ENCODE peak calls at places on chromosomes 3 and 15, in seven cellular contexts. X, V, P, U, J, K and O are unnamed samples.

GRCh38 chr3:107813066-107813465 is 277.8 kb downstream of the CD47 start:
- DNase-seq in J (no peak), V (no peak), P (peak; percentile 12), K (no peak), X (no peak), U (no peak), O (no peak)

GRCh38 chr15:69524850-69525249 is 72.2 kb downstream of the RPLP1 start:
- DNase-seq in U (no peak), J (no peak), V (no peak), P (no peak), X (no peak), K (no peak), O (no peak)

GRCh38 chr15:70597056-70597603 is 166.2 kb downstream of the UACA start:
- DNase-seq in U (no peak), J (no peak), P (peak; percentile 15), X (no peak), V (no peak), K (no peak), O (no peak)

GRCh38 chr15:37616215-37616614 is 318.2 kb upstream of the TMCO5A start:
- DNase-seq in P (no peak), U (no peak), X (no peak), K (no peak), J (no peak), V (no peak), O (no peak)

GRCh38 chr3:160141485-160142185 is 83.6 kb upstream of the C3orf80 start:
- DNase-seq in X (no peak), P (no peak), U (no peak), K (no peak), J (no peak), V (no peak), O (peak; percentile 75)

GRCh38 chr15:92079047-92079446 is 225.5 kb downstream of the SLCO3A1 start:
- DNase-seq in J (peak; percentile 59), K (peak; percentile 24), X (peak; percentile 34), V (no peak), U (no peak), P (peak; percentile 35), O (no peak)

GRCh38 chr15:88454867-88455810 is 12.0 kb downstream of the MRPL46 start:
- DNase-seq in X (peak; percentile 87), K (peak; percentile 68), P (peak; percentile 92), V (peak; percentile 23), U (peak; percentile 55), J (peak; percentile 70), O (no peak)

GRCh38 chr15:68114356-68114755 is 60.2 kb downstream of the PIAS1 start:
- DNase-seq in J (peak; percentile 16), U (no peak), X (no peak), K (no peak), P (peak; percentile 68), V (peak; percentile 26), O (no peak)

GRCh38 chr3:59069838-59070237 is 20.0 kb upstream of the CFAP20DC start:
- DNase-seq in K (peak; percentile 49), U (no peak), P (no peak), X (no peak), V (no peak), J (no peak), O (no peak)

GRCh38 chr3:136728434-136728833 is 23.7 kb downstream of the STAG1 start:
- DNase-seq in P (peak; percentile 35), V (no peak), X (no peak), J (no peak), U (no peak), K (no peak), O (no peak)
- H3K4me3 ChIP-seq in P (peak overlapping the region; percentile 64), V (no peak overlapping the region), X (no peak overlapping the region), J (no peak overlapping the region), U (no peak overlapping the region), K (no peak overlapping the region), O (peak overlapping the region; percentile 30)

DNA sequence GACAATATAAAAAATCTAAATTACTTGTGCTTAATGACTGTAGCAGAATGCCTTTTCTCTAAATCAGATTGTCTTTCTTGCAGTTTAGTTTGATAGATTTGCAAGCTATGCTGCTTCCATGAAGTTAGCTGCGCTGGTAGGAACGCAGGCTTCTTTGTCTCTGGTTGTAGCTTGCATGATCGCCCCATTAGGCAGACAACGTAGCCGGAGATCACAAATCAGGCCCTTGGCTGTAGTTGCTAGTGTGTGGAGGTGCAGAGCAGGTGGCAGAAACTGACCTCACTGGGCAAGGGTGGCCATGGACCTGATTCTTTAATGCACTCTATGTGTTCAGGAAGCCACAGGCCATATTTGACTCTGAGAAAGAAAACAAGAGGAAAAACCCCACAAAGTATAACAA is 6.2 kb downstream of the ZIC1 start:
- DNase-seq in K (no peak), J (no peak), X (peak; percentile 73), V (no peak), P (no peak), U (no peak), O (no peak)
- H3K4me3 ChIP-seq in K (no peak overlapping the region), J (no peak overlapping the region), X (no peak overlapping the region), V (no peak overlapping the region), P (no peak overlapping the region), U (no peak overlapping the region), O (no peak overlapping the region)

DNA sequence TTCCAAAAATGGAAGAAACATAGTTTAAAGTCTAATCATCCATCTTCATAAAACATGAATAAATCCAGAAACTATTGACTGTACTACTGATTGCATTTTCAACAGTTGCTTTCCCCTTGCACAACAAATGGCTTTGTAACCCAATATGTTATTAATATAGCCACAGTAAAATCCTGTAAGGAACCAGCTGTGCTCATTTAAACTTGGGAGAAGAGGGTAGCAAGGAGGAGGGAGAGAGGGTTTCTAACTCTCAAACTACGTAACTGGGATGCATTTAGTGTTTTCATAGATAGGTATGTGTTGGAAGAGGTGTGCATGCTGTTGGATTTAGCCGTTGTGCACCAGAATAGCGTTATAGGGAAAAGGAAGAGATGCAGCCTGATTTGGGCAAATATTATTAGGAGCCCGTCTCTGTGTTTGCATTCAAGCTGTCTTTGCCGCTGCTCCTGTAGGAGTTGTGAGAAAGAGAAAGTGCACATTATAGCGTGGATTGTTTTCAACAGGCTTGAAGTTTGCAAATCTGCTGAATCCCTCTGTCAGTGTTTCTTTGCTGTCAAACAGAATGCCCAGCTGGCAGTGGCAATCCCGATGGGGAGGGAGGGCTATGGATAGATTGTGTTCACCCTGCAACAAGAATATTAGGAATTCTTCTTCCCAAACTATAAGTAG is 39.4 kb downstream of the ARPP21 start:
- DNase-seq in P (no peak), J (no peak), V (no peak), K (no peak), X (no peak), U (no peak), O (no peak)
- H3K4me3 ChIP-seq in P (no peak overlapping the region), J (no peak overlapping the region), V (no peak overlapping the region), K (no peak overlapping the region), X (no peak overlapping the region), U (no peak overlapping the region), O (peak overlapping the region; percentile 27)

DNA sequence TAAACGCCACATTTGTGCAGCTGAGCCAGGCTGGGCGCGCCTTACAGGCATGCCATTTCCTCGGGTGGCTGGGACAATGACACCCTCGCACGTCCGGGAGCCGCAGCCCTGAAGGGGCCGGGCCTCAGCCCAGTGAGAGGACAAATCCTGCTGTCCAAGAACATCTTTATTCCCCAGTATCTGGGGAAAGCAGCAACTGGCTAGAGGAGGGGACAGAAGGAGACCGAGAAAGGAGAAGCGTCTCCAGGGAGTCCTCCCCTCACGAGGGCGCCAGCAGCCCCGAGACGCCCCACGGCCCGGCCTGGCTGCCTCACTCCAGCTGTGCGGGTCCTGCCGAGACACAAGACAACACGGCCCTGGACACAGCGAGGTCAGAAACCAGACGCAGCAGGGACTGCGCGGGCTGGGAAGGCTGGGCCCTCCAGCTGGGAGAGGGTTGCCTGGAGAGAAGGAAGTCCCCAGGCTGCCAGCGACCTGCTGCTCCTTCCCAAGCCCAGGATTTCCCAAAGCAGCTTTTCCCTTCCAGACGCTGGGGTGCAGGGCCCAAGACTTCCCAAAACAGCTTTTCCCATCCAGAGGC is 130.2 kb downstream of the CHSY1 start:
- DNase-seq in X (peak; percentile 61), J (peak; percentile 86), K (no peak), P (peak; percentile 77), U (peak; percentile 84), V (peak; percentile 64), O (no peak)
- H3K4me3 ChIP-seq in X (no peak overlapping the region), J (no peak overlapping the region), K (no peak overlapping the region), P (peak overlapping the region; percentile 61), U (peak overlapping the region; percentile 49), V (no peak overlapping the region), O (no peak overlapping the region)

DNA sequence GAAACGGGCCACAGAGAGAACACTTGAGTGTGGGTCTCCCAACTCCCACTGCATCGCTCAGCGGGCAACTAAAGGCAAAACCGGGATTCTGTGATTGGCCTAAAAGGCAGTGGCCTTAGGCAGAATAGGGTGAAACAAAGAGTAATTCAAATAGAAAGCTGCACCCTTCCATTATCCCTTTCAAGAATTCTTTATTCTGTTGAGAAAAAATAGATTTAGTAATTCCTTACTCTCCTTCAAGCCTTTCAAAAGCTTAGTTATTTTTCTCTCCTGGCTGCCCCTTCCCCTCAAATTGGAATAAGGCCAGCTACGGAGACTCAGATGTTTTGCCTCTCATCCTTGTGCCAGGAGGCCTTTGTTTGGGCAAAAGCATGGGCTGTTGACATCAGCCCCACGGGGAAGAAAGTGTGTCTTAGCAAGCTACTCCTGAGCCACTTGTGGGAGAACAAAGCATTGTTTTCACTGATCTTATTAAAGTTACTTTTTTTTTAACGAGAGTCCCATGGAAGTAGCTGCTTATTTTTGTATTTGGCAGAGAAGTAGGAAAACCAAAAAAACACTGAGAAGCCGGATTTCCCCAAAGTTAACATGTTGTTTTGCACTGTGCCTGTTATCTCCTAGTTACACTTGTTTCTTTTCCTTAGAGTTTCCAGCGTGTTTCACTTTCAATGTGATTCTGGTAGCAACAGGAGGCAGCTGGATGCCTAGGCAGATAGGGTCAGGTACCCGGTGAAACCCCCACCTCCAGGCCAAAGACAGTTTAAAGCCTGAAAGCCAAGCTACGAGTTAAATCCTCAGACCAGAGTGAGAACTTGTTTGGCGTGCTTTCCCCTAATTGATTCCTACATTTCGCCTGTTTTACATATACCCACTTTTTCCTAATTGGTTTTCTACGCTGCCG is 2.2 kb downstream of the ST6GAL1 start:
- DNase-seq in K (no peak), U (no peak), J (no peak), X (peak; percentile 39), V (no peak), P (no peak), O (no peak)
- H3K4me3 ChIP-seq in K (no peak overlapping the region), U (peak overlapping the region; percentile 94), J (peak overlapping the region; percentile 71), X (peak overlapping the region; percentile 93), V (peak overlapping the region; percentile 75), P (peak overlapping the region; percentile 70), O (peak overlapping the region; percentile 80)

GRCh38 chr3:192224634-192225033 is 502.7 kb downstream of the FGF12 start:
- DNase-seq in X (no peak), K (no peak), U (no peak), P (no peak), J (no peak), V (no peak), O (no peak)

DNA sequence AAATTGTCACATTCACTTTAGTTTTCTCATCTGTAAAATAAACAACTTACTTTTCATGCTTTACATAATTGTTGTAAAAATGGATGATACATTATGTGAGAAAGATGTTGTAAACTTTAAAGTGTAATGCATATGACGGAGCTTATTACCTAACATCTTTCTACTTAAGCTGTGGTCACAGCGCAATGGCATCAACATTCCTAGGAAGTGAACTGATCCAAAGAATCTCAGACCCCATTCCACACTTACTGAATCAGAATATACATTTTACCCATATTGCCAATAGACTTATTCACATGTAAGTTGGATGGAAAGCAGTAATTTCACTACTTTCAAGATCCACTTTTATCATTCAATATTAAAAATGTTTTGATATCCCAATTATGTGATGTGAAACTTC is 497.5 kb downstream of the FGF12 start:
- DNase-seq in U (no peak), K (no peak), P (no peak), V (no peak), X (no peak), J (no peak), O (no peak)
- H3K4me3 ChIP-seq in U (no peak overlapping the region), K (no peak overlapping the region), P (no peak overlapping the region), V (no peak overlapping the region), X (no peak overlapping the region), J (no peak overlapping the region), O (no peak overlapping the region)